ENCODE peak calls at places on chromosomes 13 and 19, in six cellular contexts. G, D, W, X, Q and E are unnamed samples.

GRCh38 chr13:107642841-107643240 is 572.5 kb downstream of the LIG4 start:
- DNase-seq in X (no peak), Q (no peak), G (no peak), W (no peak), D (peak), E (no peak)

GRCh38 chr13:51632643-51633357 is 48.5 kb downstream of the WDFY2 start:
- DNase-seq in G (peak), X (no peak), D (no peak), W (no peak), Q (no peak), E (no peak)

GRCh38 chr19:8180018-8180417 is 29.2 kb upstream of the CERS4 start:
- DNase-seq in G (no peak), D (no peak), X (no peak), Q (no peak), W (no peak), E (no peak)

GRCh38 chr13:33341861-33342452 is 56.4 kb upstream of the STARD13 start:
- DNase-seq in D (no peak), G (no peak), W (no peak), X (no peak), Q (no peak), E (no peak)

GRCh38 chr19:15300533-15301194 is 31.7 kb downstream of the BRD4 start:
- DNase-seq in W (no peak), D (no peak), G (no peak), Q (no peak), X (no peak), E (no peak)

GRCh38 chr19:48480476-48481190 is 11.5 kb downstream of the CYTH2 start:
- DNase-seq in X (peak), Q (no peak), G (no peak), W (peak), D (no peak), E (peak)

GRCh38 chr19:35862528-35862927 is 5.8 kb downstream of the KIRREL2 start:
- DNase-seq in Q (no peak), W (no peak), D (no peak), G (no peak), X (no peak), E (no peak)

GRCh38 chr13:109652536-109652935 is 133.8 kb downstream of the IRS2 start:
- DNase-seq in D (no peak), G (no peak), W (no peak), X (no peak), Q (no peak), E (no peak)

GRCh38 chr19:52991484-52991883 is 22.2 kb upstream of the ERVV-1 start:
- DNase-seq in W (peak), D (no peak), G (no peak), Q (peak), X (no peak), E (no peak)

GRCh38 chr19:46761418-46761831 is 15.2 kb upstream of the STRN4 start:
- DNase-seq in G (no peak), X (no peak), Q (no peak), W (no peak), D (no peak), E (no peak)

GRCh38 chr13:111051656-111052232 is 63.4 kb upstream of the ARHGEF7 start:
- DNase-seq in Q (no peak), D (no peak), X (no peak), G (no peak), W (no peak), E (no peak)

GRCh38 chr19:3404324-3405260 is 38.2 kb downstream of the NFIC start:
- DNase-seq in W (peak), G (peak), Q (no peak), X (no peak), D (peak), E (no peak)

GRCh38 chr13:67273001-67273400 is 42.9 kb upstream of the PCDH9 start:
- DNase-seq in W (no peak), G (no peak), X (no peak), Q (no peak), D (no peak), E (no peak)

GRCh38 chr13:101390461-101390860 is 25.8 kb downstream of the NALCN start:
- DNase-seq in X (no peak), Q (no peak), D (no peak), W (no peak), G (no peak), E (no peak)

GRCh38 chr13:111126509-111126908 is 11.4 kb downstream of the ARHGEF7 start:
- DNase-seq in Q (no peak), W (no peak), G (no peak), D (no peak), X (no peak), E (no peak)

GRCh38 chr13:113172419-113172926 is 14.0 kb downstream of the PROZ start:
- DNase-seq in Q (no peak), G (no peak), X (no peak), W (no peak), D (no peak), E (no peak)

GRCh38 chr13:48006396-48006795 is 5.3 kb upstream of the SUCLA2 start:
- DNase-seq in G (no peak), Q (no peak), D (no peak), X (no peak), W (no peak), E (no peak)